ENCODE peak calls at places on chromosomes 4 and X, in eight cellular contexts. X is thoracic aorta, B is esophagus squamous epithelium, T is neural progenitor cell, D is astrocyte, P is A673, Z is uterus, H is MM.1S. F is an unnamed sample.

GRCh38 chrX:6363193-6363592 is 134.5 kb upstream of the NLGN4X start:
- DNase-seq in X (no peak), B (no peak), T (no peak), D (no peak), P (peak; percentile 68), Z (no peak), H (no peak), F (no peak)

GRCh38 chr4:139054791-139055376 is 39.3 kb downstream of the NOCT start:
- DNase-seq in X (no peak), B (no peak), T (no peak), D (peak; percentile 8), P (no peak), Z (no peak), H (no peak), F (no peak)

GRCh38 chr4:110154586-110154985 is 43.8 kb downstream of the ELOVL6 start:
- DNase-seq in X (no peak), B (no peak), T (no peak), D (no peak), P (no peak), Z (no peak), H (no peak), F (no peak)

GRCh38 chr4:74631338-74631737 is 163.0 kb downstream of the BTC start:
- DNase-seq in X (no peak), B (no peak), T (no peak), D (no peak), P (no peak), Z (no peak), H (no peak), F (no peak)

GRCh38 chrX:138858438-138858837 is 146.9 kb upstream of the FGF13 start:
- DNase-seq in X (no peak), B (no peak), T (no peak), D (peak; percentile 91), P (peak; percentile 74), Z (no peak), H (no peak), F (no peak)

GRCh38 chr4:109548655-109549054 is 11.4 kb upstream of the MCUB start:
- DNase-seq in X (no peak), B (no peak), T (no peak), D (peak; percentile 90), P (peak; percentile 77), Z (no peak), H (no peak), F (no peak)

GRCh38 chr4:139735381-139736256 is 70.0 kb downstream of the MGST2 start:
- DNase-seq in X (no peak), B (no peak), T (peak; percentile 78), D (peak; percentile 8), P (peak; percentile 7), Z (peak; percentile 49), H (no peak), F (peak; percentile 35)

GRCh38 chrX:55379396-55379795 is 72.5 kb upstream of the MAGEH1 start:
- DNase-seq in X (no peak), B (no peak), T (no peak), D (no peak), P (no peak), Z (no peak), H (no peak), F (no peak)

GRCh38 chr4:85831647-85832046 is 356.7 kb downstream of the ARHGAP24 start:
- DNase-seq in X (no peak), B (no peak), T (no peak), D (no peak), P (no peak), Z (no peak), H (no peak), F (no peak)

GRCh38 chr4:2962099-2962455 is 1.1 kb downstream of the NOP14 start:
- DNase-seq in X (no peak), B (no peak), T (peak; percentile 36), D (no peak), P (peak; percentile 58), Z (no peak), H (peak; percentile 47), F (no peak)

GRCh38 chr4:56128231-56128630 is 179.5 kb downstream of the CEP135 start:
- DNase-seq in X (no peak), B (no peak), T (no peak), D (peak; percentile 84), P (no peak), Z (no peak), H (no peak), F (no peak)

GRCh38 chrX:76454456-76454927 is 27.0 kb downstream of the MAGEE1 start:
- DNase-seq in X (no peak), B (no peak), T (peak; percentile 39), D (no peak), P (peak; percentile 24), Z (no peak), H (peak; percentile 44), F (no peak)

GRCh38 chr4:172892300-172892699 is 276.3 kb upstream of the GALNT7 start:
- DNase-seq in X (no peak), B (no peak), T (peak; percentile 15), D (no peak), P (peak; percentile 45), Z (no peak), H (peak; percentile 57), F (no peak)

GRCh38 chr4:2994917-2995316 is 31.5 kb downstream of the GRK4 start:
- DNase-seq in X (no peak), B (no peak), T (no peak), D (no peak), P (no peak), Z (no peak), H (no peak), F (no peak)

GRCh38 chr4:21447320-21448055 is 501.1 kb downstream of the KCNIP4 start:
- DNase-seq in X (no peak), B (no peak), T (no peak), D (no peak), P (no peak), Z (no peak), H (no peak), F (no peak)

GRCh38 chr4:47705326-47705981 is 132.4 kb downstream of the CORIN start:
- DNase-seq in X (no peak), B (no peak), T (peak; percentile 42), D (no peak), P (peak; percentile 58), Z (no peak), H (peak; percentile 25), F (no peak)

GRCh38 chr4:22587253-22587652 is 71.4 kb upstream of the ADGRA3 start:
- DNase-seq in X (no peak), B (no peak), T (no peak), D (no peak), P (no peak), Z (no peak), H (no peak), F (no peak)

GRCh38 chrX:140091276-140091886 is 126.1 kb upstream of the CXorf66 start:
- DNase-seq in X (no peak), B (no peak), T (peak; percentile 67), D (no peak), P (peak; percentile 23), Z (peak; percentile 13), H (no peak), F (peak; percentile 25)
- H3K4me3 ChIP-seq in X (peak overlapping the region; percentile 67), B (peak overlapping the region; percentile 41), T (peak overlapping the region; percentile 47), D (peak overlapping the region; percentile 17), P (peak overlapping the region; percentile 40), Z (peak overlapping the region; percentile 24), H (no peak overlapping the region), F (peak overlapping the region; percentile 60)

DNA sequence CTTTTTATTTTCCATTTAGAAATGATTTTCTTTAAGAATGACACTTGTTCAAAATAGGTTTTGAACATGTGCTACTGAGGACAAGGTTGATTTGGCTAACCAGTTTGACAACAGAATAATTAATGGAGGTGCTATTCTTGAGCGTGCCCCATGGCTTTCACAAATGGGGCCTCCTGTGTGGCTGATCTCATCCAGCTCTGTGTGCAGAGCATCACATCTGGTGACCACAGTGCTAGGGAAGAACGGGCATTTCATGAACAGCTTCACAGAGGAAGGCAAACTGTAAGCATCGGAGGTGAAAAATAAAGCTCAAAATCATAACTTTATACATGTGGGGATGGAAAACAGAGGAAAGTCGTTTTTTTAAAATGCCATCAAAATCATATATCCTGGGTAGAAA is 148.6 kb downstream of the SOWAHB start:
- DNase-seq in X (no peak), B (no peak), T (no peak), D (no peak), P (no peak), Z (no peak), H (no peak), F (no peak)
- H3K27ac ChIP-seq in X (no peak overlapping the region), B (no peak overlapping the region), T (no peak overlapping the region), D (no peak overlapping the region), P (no peak overlapping the region), Z (no peak overlapping the region), H (no peak overlapping the region), F (no peak overlapping the region)

GRCh38 chrX:84160736-84161135 is 27.3 kb downstream of the RPS6KA6 start:
- DNase-seq in X (no peak), B (no peak), T (no peak), D (peak; percentile 16), P (no peak), Z (no peak), H (no peak), F (no peak)
- H3K4me1 ChIP-seq in X (no peaks in the 10 kb centered on the region), B (no peaks in the 10 kb centered on the region), T (no peaks in the 10 kb centered on the region), D (no peaks in the 10 kb centered on the region), P (no peaks in the 10 kb centered on the region), Z (no peaks in the 10 kb centered on the region), H (no peaks in the 10 kb centered on the region), F (no peaks in the 10 kb centered on the region)

GRCh38 chr4:71863457-71863856 is 79.6 kb upstream of the GC start:
- DNase-seq in X (no peak), B (no peak), T (no peak), D (no peak), P (no peak), Z (no peak), H (no peak), F (no peak)

GRCh38 chr4:71867598-71867997 is 83.7 kb upstream of the GC start:
- DNase-seq in X (no peak), B (no peak), T (no peak), D (no peak), P (peak; percentile 36), Z (no peak), H (peak; percentile 17), F (no peak)

GRCh38 chr4:71862315-71862714 is 78.4 kb upstream of the GC start:
- DNase-seq in X (no peak), B (no peak), T (no peak), D (no peak), P (no peak), Z (no peak), H (no peak), F (no peak)

GRCh38 chr4:71866212-71866885 is 82.5 kb upstream of the GC start:
- DNase-seq in X (no peak), B (no peak), T (no peak), D (no peak), P (no peak), Z (no peak), H (no peak), F (no peak)

DNA sequence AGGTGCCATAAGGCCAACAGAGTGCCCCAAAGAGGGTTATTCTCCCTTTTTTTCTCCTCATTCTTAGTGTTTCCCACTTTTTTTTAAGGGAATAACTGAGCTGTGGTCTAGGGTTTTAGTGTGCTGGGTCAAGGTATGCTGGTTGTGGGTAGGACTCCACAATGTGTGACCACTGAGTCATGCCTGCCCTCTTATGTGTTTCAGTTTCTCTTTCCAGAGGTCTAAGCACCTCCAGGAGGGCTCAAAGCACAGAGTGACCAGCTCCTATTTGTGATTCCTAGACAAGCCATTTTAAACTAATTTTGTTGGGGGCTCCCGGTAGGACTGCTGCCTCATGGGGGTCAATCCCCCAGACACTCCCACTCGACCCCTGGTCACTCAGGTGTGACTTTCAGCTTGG is 80.5 kb upstream of the GC start:
- DNase-seq in X (no peak), B (no peak), T (no peak), D (no peak), P (no peak), Z (no peak), H (no peak), F (no peak)
- H3K4me3 ChIP-seq in X (no peak overlapping the region), B (no peak overlapping the region), T (no peak overlapping the region), D (no peak overlapping the region), P (no peak overlapping the region), Z (no peak overlapping the region), H (no peak overlapping the region), F (no peak overlapping the region)